ENCODE peak calls at places on chromosomes 5 and 9, in five cellular contexts. U is HS-5, F is thyroid gland, R is GM12878, G is cardiac muscle cell. C is an unnamed sample.

GRCh38 chr9:97900738-97901565 is 21.3 kb downstream of the TRMO start:
- DNase-seq in R (no peak), G (peak; percentile 41), F (peak; percentile 68), U (peak; percentile 48), C (peak; percentile 57)

GRCh38 chr5:128536229-128536860 is 1.7 kb downstream of the FBN2 start:
- DNase-seq in F (no peak), U (peak; percentile 20), R (no peak), G (no peak), C (no peak)

GRCh38 chr5:154199671-154200220 is 9.2 kb downstream of the GALNT10 start:
- DNase-seq in F (no peak), G (no peak), U (no peak), R (no peak), C (no peak)

GRCh38 chr5:56112526-56113121 is 117.9 kb upstream of the IL6ST start:
- DNase-seq in U (no peak), G (no peak), F (no peak), R (no peak), C (no peak)

GRCh38 chr9:129568560-129569505 is 52.1 kb downstream of the C9orf50 start:
- DNase-seq in F (peak; percentile 48), U (no peak), G (peak; percentile 65), R (no peak), C (peak; percentile 68)

GRCh38 chr9:12689233-12689632 is 4.0 kb upstream of the TYRP1 start:
- DNase-seq in G (no peak), R (no peak), F (no peak), U (no peak), C (no peak)

GRCh38 chr9:12822111-12822510 is 47.3 kb downstream of the LURAP1L start:
- DNase-seq in G (no peak), U (no peak), F (no peak), R (no peak), C (no peak)

GRCh38 chr5:43073597-43074546 is 33.8 kb upstream of the ANXA2R start:
- DNase-seq in F (no peak), G (peak; percentile 52), R (no peak), U (no peak), C (peak; percentile 33)

GRCh38 chr9:136854113-136854841 is 2.1 kb downstream of the MAMDC4 start:
- DNase-seq in G (no peak), U (no peak), F (no peak), R (no peak), C (no peak)

GRCh38 chr5:141618030-141618803 is 583 bp downstream of the DIAPH1 start:
- DNase-seq in G (peak; percentile 63), R (no peak), U (no peak), F (peak; percentile 93), C (peak; percentile 93)

GRCh38 chr5:675876-676698 is 17.1 kb downstream of the TPPP start:
- DNase-seq in G (no peak), U (no peak), F (peak; percentile 1), R (no peak), C (no peak)

GRCh38 chr5:166267907-166268306 is 2023.5 kb upstream of the WWC1 start:
- DNase-seq in F (no peak), U (no peak), R (no peak), G (no peak), C (no peak)

GRCh38 chr9:128203842-128204551 is 818 bp downstream of the DNM1 start:
- DNase-seq in F (no peak), G (peak; percentile 51), R (no peak), U (no peak), C (no peak)

GRCh38 chr5:151699071-151699901 is 12.6 kb upstream of the SPARC start:
- DNase-seq in F (peak; percentile 74), R (no peak), U (peak; percentile 90), G (no peak), C (peak; percentile 35)

GRCh38 chr5:91306497-91306896 is 76.6 kb downstream of the ARRDC3 start:
- DNase-seq in F (no peak), G (no peak), U (no peak), R (no peak), C (no peak)

GRCh38 chr9:90274725-90275124 is 367.9 kb downstream of the DIRAS2 start:
- DNase-seq in U (no peak), G (no peak), F (no peak), R (no peak), C (no peak)

GRCh38 chr5:176737746-176738699 is 72.3 kb upstream of the UNC5A start:
- DNase-seq in R (no peak), G (no peak), U (no peak), F (no peak), C (no peak)